ENCODE peak calls at places on chromosomes 16 and 17, in nine cellular contexts. C is A549; K is RPMI8226; V is NCI-H1417; Z is ELR; Y is activated naive CD8-positive, alpha-beta T cell treated with anti-CD3 and anti-CD28 coated beads for 36 hours; M is T-helper 2 cell; W is T-helper 1 cell; O is GM12891. B is an unnamed sample.

GRCh38 chr17:74128456-74128855 is 75.0 kb upstream of the RPL38 start:
- DNase-seq in C (no peak), K (no peak), V (no peak), Z (no peak), Y (no peak), M (no peak), W (no peak), O (no peak), B (no peak)

GRCh38 chr17:73142763-73143395 is 21.9 kb upstream of the SSTR2 start:
- DNase-seq in C (no peak), K (no peak), V (no peak), Z (peak), Y (peak), M (no peak), W (no peak), O (no peak), B (no peak)

GRCh38 chr16:625402-626173 is 5.2 kb upstream of the WFIKKN1 start:
- DNase-seq in C (no peak), K (no peak), V (no peak), Z (no peak), Y (no peak), M (no peak), W (no peak), O (no peak), B (no peak)

GRCh38 chr17:1555618-1556471 is 6.7 kb downstream of the PITPNA start:
- DNase-seq in C (no peak), K (no peak), V (no peak), Z (no peak), Y (no peak), M (no peak), W (no peak), O (peak), B (no peak)

GRCh38 chr17:57868007-57868774 is 18.3 kb upstream of the MRPS23 start:
- DNase-seq in C (peak), K (peak), V (peak), Z (peak), Y (peak), M (no peak), W (no peak), O (peak), B (peak)

GRCh38 chr17:28712037-28712704 is 483 bp upstream of the PROCA1 start:
- DNase-seq in C (no peak), K (no peak), V (no peak), Z (no peak), Y (peak), M (peak), W (peak), O (peak), B (no peak)

GRCh38 chr17:44749076-44750020 is 9.4 kb upstream of the ADAM11 start:
- DNase-seq in C (no peak), K (no peak), V (no peak), Z (no peak), Y (no peak), M (no peak), W (no peak), O (no peak), B (no peak)

GRCh38 chr16:84303023-84303422 is 8.3 kb downstream of the WFDC1 start:
- DNase-seq in C (no peak), K (no peak), V (no peak), Z (no peak), Y (no peak), M (no peak), W (no peak), O (no peak), B (no peak)

GRCh38 chr17:5854871-5855554 is 215.2 kb upstream of the WSCD1 start:
- DNase-seq in C (no peak), K (no peak), V (peak), Z (no peak), Y (no peak), M (no peak), W (no peak), O (no peak), B (no peak)

GRCh38 chr17:57553525-57553924 is 191.6 kb downstream of the CCDC182 start:
- DNase-seq in C (no peak), K (no peak), V (no peak), Z (no peak), Y (no peak), M (no peak), W (no peak), O (no peak), B (no peak)

GRCh38 chr17:10135539-10136257 is 62.7 kb downstream of the GAS7 start:
- DNase-seq in C (no peak), K (no peak), V (no peak), Z (peak), Y (no peak), M (no peak), W (no peak), O (no peak), B (no peak)

GRCh38 chr17:51707216-51707615 is 446.9 kb downstream of the UTP18 start:
- DNase-seq in C (no peak), K (no peak), V (no peak), Z (no peak), Y (no peak), M (no peak), W (no peak), O (no peak), B (no peak)

GRCh38 chr17:66492500-66493123 is 190.2 kb downstream of the PRKCA start:
- DNase-seq in C (no peak), K (no peak), V (peak), Z (no peak), Y (no peak), M (no peak), W (no peak), O (no peak), B (no peak)

GRCh38 chr17:40251576-40251975 is 32.5 kb downstream of the WIPF2 start:
- DNase-seq in C (peak), K (no peak), V (peak), Z (peak), Y (no peak), M (no peak), W (no peak), O (no peak), B (peak)

GRCh38 chr17:79330229-79330628 is 255.6 kb downstream of the ENGASE start:
- DNase-seq in C (no peak), K (no peak), V (no peak), Z (no peak), Y (no peak), M (no peak), W (no peak), O (no peak), B (no peak)

GRCh38 chr17:8175795-8176196 is 384 bp downstream of the TMEM107 start:
- DNase-seq in C (no peak), K (peak), V (no peak), Z (peak), Y (no peak), M (no peak), W (no peak), O (no peak), B (no peak)

GRCh38 chr16:77788196-77789084 is at the start of gene VAT1L:
- DNase-seq in C (peak), K (no peak), V (peak), Z (peak), Y (peak), M (no peak), W (no peak), O (peak), B (peak)

GRCh38 chr17:80270104-80270503 is 9.5 kb downstream of the RNF213 start:
- DNase-seq in C (no peak), K (no peak), V (no peak), Z (no peak), Y (no peak), M (no peak), W (no peak), O (no peak), B (no peak)

GRCh38 chr16:3021449-3022207 is 1.5 kb downstream of the TNFRSF12A start:
- DNase-seq in C (peak), K (peak), V (peak), Z (peak), Y (peak), M (peak), W (peak), O (peak), B (no peak)

GRCh38 chr17:44977740-44978584 is 9.9 kb upstream of the C1QL1 start:
- DNase-seq in C (no peak), K (no peak), V (no peak), Z (no peak), Y (no peak), M (no peak), W (no peak), O (no peak), B (no peak)

GRCh38 chr17:50429793-50430192 is 3.8 kb downstream of the ACSF2 start:
- DNase-seq in C (no peak), K (no peak), V (no peak), Z (no peak), Y (no peak), M (no peak), W (no peak), O (no peak), B (no peak)

GRCh38 chr16:14057878-14058382 is 13.2 kb upstream of the MRTFB start:
- DNase-seq in C (no peak), K (no peak), V (no peak), Z (no peak), Y (no peak), M (no peak), W (no peak), O (no peak), B (no peak)

GRCh38 chr17:20948984-20949777 is 93.6 kb downstream of the USP22 start:
- DNase-seq in C (no peak), K (peak), V (no peak), Z (no peak), Y (peak), M (no peak), W (no peak), O (no peak), B (no peak)

GRCh38 chr17:30519707-30520106 is 42.5 kb downstream of the GOSR1 start:
- DNase-seq in C (no peak), K (no peak), V (no peak), Z (peak), Y (no peak), M (no peak), W (no peak), O (no peak), B (no peak)

GRCh38 chr16:62853887-62854286 is 817.6 kb upstream of the CDH8 start:
- DNase-seq in C (no peak), K (no peak), V (no peak), Z (no peak), Y (no peak), M (no peak), W (no peak), O (no peak), B (no peak)

B was measured in frontal cortex.